ENCODE peak calls at places on chromosomes 16 and 17, in seven cellular contexts. Z is GM12878, J is GM23338, K is Panc1, B is SK-N-SH, X is K562, N is HepG2. E is an unnamed sample.

GRCh38 chr16:3637371-3637923 is 17.0 kb upstream of the DNASE1 start:
- DNase-seq in Z (no peak), J (peak; percentile 53), K (no peak), B (peak; percentile 29), X (peak; percentile 56), N (peak; percentile 60), E (no peak)

GRCh38 chr16:50037791-50038190 is 12.8 kb downstream of the CNEP1R1 start:
- DNase-seq in Z (no peak), J (no peak), K (no peak), B (no peak), X (no peak), N (no peak), E (no peak)

GRCh38 chr16:1645914-1646525 is 32.1 kb upstream of the JPT2 start:
- DNase-seq in Z (no peak), J (no peak), K (peak; percentile 18), B (no peak), X (peak; percentile 77), N (peak; percentile 15), E (no peak)

GRCh38 chr16:2486645-2487516 is 12.0 kb downstream of the TBC1D24 start:
- DNase-seq in Z (peak; percentile 51), J (no peak), K (no peak), B (no peak), X (no peak), N (no peak), E (no peak)

GRCh38 chr17:42720996-42721583 is 23.8 kb downstream of the EZH1 start:
- DNase-seq in Z (no peak), J (peak; percentile 87), K (no peak), B (peak; percentile 75), X (peak; percentile 81), N (peak; percentile 83), E (peak; percentile 46)

GRCh38 chr17:43171761-43172487 is 910 bp downstream of the NBR1 start:
- DNase-seq in Z (no peak), J (peak; percentile 34), K (peak; percentile 28), B (no peak), X (peak; percentile 78), N (peak; percentile 79), E (peak; percentile 50)

GRCh38 chr17:76667786-76668453 is 24.4 kb upstream of the ST6GALNAC1 start:
- DNase-seq in Z (no peak), J (no peak), K (no peak), B (no peak), X (no peak), N (no peak), E (no peak)

GRCh38 chr17:76558210-76559095 is 18.6 kb downstream of the PRCD start:
- DNase-seq in Z (no peak), J (no peak), K (no peak), B (peak; percentile 69), X (peak; percentile 64), N (no peak), E (no peak)

GRCh38 chr16:81446318-81447275 is 2.0 kb downstream of the CMIP start:
- DNase-seq in Z (no peak), J (peak; percentile 44), K (no peak), B (peak; percentile 55), X (peak; percentile 49), N (no peak), E (no peak)

GRCh38 chr17:76080207-76080933 is 1.4 kb downstream of the ZACN start:
- DNase-seq in Z (no peak), J (peak; percentile 61), K (no peak), B (peak; percentile 72), X (no peak), N (no peak), E (no peak)

DNA sequence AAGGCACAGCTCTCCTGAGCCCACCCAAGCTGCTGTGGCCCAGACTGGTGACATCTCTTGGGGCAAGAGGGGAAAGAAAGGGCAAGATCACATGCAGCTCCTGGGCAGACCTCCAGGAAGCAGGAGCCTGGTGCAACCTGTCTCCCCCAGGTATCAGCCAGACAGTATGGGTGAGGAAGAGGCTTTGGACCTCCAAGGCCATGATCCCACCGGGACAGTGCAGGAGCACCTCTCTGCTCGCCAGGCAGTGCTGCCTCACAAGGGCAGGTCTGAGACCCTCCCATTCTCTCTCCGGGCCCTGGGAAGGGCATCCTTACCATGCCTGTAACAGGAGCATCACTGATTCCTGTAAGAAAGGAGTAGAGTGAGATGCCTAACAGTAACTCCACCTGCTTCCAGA is 25.6 kb upstream of the COG7 start:
- DNase-seq in Z (no peak), J (no peak), K (no peak), B (no peak), X (no peak), N (no peak), E (no peak)
- H3K36me3 ChIP-seq in Z (peaks cover 35% of the 10 kb centered on the region), J (peaks cover 63% of the 10 kb centered on the region), K (peaks cover 20% of the 10 kb centered on the region), B (peaks cover 35% of the 10 kb centered on the region), X (peaks cover 93% of the 10 kb centered on the region), N (peaks cover 95% of the 10 kb centered on the region), E (peaks cover 66% of the 10 kb centered on the region)

DNA sequence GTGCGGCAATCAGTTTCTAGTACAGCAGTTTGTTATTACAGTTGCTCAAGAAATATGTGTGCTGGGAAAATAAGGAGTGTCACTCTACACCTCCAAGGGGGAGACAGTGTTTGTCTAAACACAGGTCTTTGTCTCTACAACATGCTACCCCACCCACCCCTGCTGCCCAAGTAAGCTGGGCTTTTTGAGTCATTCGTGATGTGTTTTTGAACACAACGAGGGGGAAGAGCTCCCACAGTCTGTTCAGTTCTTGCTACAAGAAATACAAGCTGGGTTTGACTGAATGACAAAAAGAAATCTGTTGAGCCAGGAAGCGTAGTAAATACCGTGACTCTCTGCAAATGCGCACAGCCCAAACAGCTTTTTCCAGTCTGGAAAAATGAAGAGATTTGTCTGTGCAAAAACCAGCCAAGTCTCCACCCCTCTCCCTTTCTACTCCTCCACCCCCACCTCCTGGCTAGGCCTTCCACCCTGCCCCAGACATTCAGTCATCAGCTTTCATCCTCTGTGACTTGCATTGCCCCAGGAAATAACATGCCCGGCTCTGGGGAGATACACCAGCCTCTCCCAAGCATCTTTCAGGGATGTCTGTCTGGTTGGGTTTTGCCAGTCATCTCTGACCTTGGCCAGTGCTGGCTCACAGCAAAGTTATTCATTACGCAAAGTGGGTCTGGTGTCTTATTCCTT is 25.7 kb downstream of the CHD9 start:
- DNase-seq in Z (no peak), J (no peak), K (no peak), B (peak; percentile 78), X (no peak), N (no peak), E (no peak)
- TF ChIP-seq REST in Z (no peak), J (no peak), K (no peak), B (no peak), X (no peak), N (no peak), E (no peak)

DNA sequence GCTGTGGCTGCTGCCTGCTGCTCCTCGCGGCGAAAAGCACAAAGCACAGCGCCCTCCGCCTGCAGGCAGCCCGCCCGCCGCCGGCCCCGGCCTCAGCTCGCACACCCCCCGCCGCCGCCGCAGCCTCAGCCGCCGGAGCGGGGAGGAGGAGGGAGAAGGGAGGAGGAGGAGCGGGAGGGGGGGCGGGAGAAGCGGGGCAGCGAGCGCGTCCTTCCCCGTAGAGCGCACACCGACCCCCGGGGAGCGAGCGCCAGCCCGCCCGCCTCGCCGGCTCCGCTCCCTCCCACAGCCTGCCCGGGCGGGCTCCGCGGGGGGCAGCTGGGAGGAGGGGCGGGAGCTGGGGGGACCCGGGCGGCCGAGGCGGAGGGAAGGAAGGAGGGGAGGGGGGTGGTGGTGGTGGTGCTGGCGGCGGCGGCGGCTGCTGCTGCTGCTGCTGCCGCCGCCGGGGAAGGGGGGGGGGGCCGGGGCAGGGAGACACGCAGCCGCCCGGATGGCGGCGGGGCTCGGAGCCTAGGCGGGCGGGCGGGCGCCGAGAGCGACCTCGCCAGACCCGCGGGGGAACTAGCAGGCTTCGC is at the start of gene UBTF:
- DNase-seq in Z (no peak), J (peak; percentile 75), K (no peak), B (peak; percentile 81), X (peak; percentile 72), N (peak; percentile 51), E (no peak)
- TF ChIP-seq CTCF in Z (no peak), J (no peak), K (peak; percentile 1), B (no peak), X (no peak), N (peak; percentile 28), E (no peak)

GRCh38 chr17:64173646-64174045 is 43.7 kb upstream of the ERN1 start:
- DNase-seq in Z (no peak), J (no peak), K (no peak), B (no peak), X (no peak), N (no peak), E (no peak)
- H3K36me3 ChIP-seq in Z (peaks cover 2% of the 10 kb centered on the region), J (peaks cover 11% of the 10 kb centered on the region), K (no peaks in the 10 kb centered on the region), B (peaks cover 19% of the 10 kb centered on the region), X (peaks cover 73% of the 10 kb centered on the region), N (peaks cover 35% of the 10 kb centered on the region), E (peaks cover 4% of the 10 kb centered on the region)

GRCh38 chr16:47408491-47408890 is 52.4 kb downstream of the ITFG1 start:
- DNase-seq in Z (no peak), J (no peak), K (no peak), B (no peak), X (no peak), N (no peak), E (no peak)

GRCh38 chr16:47416869-47417268 is 44.0 kb downstream of the ITFG1 start:
- DNase-seq in Z (no peak), J (no peak), K (no peak), B (no peak), X (no peak), N (no peak), E (no peak)

GRCh38 chr16:47413041-47413440 is 47.8 kb downstream of the ITFG1 start:
- DNase-seq in Z (no peak), J (no peak), K (no peak), B (no peak), X (no peak), N (no peak), E (no peak)
- TF ChIP-seq REST in Z (no peak), J (no peak), K (no peak), B (no peak), X (no peak), N (no peak), E (no peak)

DNA sequence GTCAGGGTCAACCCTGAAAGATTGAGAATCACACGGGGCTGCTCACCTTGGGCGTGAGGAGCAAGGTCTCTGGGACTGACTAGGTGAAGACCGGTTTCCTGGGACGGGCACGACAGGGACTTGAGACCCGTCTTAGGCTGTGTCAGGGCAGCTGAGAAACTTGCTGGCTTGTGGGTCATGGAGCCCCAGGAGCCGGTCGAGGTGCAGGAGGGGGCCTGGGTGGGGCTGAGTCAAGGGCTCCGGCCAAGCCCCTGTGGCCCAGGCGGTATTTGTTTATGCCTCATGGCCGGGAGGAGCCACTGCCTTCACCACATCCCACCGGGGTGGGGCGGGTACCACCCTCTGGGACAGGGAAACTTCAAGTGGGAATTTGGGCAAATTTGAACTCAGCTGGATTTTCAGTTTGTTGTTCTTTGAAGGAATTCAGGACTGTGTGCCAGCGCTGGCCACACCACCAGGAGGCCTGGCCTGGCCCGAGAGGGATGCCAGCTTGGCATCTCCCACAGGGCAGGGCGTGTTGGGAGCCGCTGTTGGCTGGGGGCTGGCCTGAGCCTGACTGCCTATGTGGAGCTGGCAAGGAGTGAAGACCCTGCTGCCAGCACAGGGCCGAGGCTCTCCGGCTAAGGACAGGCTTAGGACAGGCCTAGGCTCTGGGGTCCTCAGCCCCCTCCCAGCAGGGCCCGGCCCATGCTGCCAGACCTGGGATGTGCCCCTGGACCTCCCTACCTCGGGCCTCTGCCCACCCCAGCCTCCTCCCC is 116.1 kb downstream of the METRNL start:
- DNase-seq in Z (no peak), J (no peak), K (no peak), B (no peak), X (no peak), N (no peak), E (no peak)
- TF ChIP-seq CTCF in Z (no peak), J (no peak), K (no peak), B (no peak), X (no peak), N (no peak), E (no peak)